ENCODE peak calls at places on chromosome 20, in six cellular contexts. One of them, this sample, is unnamed.
A peak's percentile ranks its signal among the peaks of the same experiment; 100 is the strongest.

GRCh38 chr20:45850238-45850637 is 7.0 kb downstream of the ACOT8 start:
- DNase-seq in A549: no peak
- DNase-seq in stomach: no peak
- DNase-seq in suprapubic skin: no peak
- DNase-seq in transverse colon: no peak
- DNase-seq in SK-N-SH: no peak
- DNase-seq in this sample: no peak

GRCh38 chr20:38165089-38165965 is at the start of gene TGM2:
- DNase-seq in stomach: peak; percentile 87
- DNase-seq in transverse colon: peak; percentile 85
- DNase-seq in A549: peak; percentile 73
- DNase-seq in suprapubic skin: no peak
- DNase-seq in SK-N-SH: peak; percentile 92
- DNase-seq in this sample: no peak

GRCh38 chr20:47355489-47356219 is 845 bp downstream of the ZMYND8 start:
- DNase-seq in A549: no peak
- DNase-seq in SK-N-SH: no peak
- DNase-seq in suprapubic skin: no peak
- DNase-seq in stomach: no peak
- DNase-seq in transverse colon: no peak
- DNase-seq in this sample: no peak

GRCh38 chr20:62321521-62321948 is 18.7 kb downstream of the ADRM1 start:
- DNase-seq in suprapubic skin: no peak
- DNase-seq in A549: peak; percentile 62
- DNase-seq in SK-N-SH: peak; percentile 85
- DNase-seq in transverse colon: no peak
- DNase-seq in stomach: no peak
- DNase-seq in this sample: no peak

GRCh38 chr20:56428881-56429280 is 16.8 kb downstream of the CASS4 start:
- DNase-seq in stomach: no peak
- DNase-seq in SK-N-SH: no peak
- DNase-seq in suprapubic skin: no peak
- DNase-seq in transverse colon: no peak
- DNase-seq in A549: no peak
- DNase-seq in this sample: no peak

GRCh38 chr20:8860011-8860495 is 208.8 kb upstream of the PLCB4 start:
- DNase-seq in stomach: no peak
- DNase-seq in transverse colon: no peak
- DNase-seq in A549: peak; percentile 42
- DNase-seq in suprapubic skin: no peak
- DNase-seq in SK-N-SH: no peak
- DNase-seq in this sample: no peak

GRCh38 chr20:57683876-57684275 is 25.9 kb downstream of the PMEPA1 start:
- DNase-seq in SK-N-SH: no peak
- DNase-seq in A549: no peak
- DNase-seq in suprapubic skin: no peak
- DNase-seq in stomach: no peak
- DNase-seq in transverse colon: no peak
- DNase-seq in this sample: no peak

GRCh38 chr20:62827323-62828050 is 10.6 kb downstream of the COL9A3 start:
- DNase-seq in SK-N-SH: no peak
- DNase-seq in stomach: no peak
- DNase-seq in A549: no peak
- DNase-seq in transverse colon: no peak
- DNase-seq in suprapubic skin: no peak
- DNase-seq in this sample: no peak

GRCh38 chr20:48002517-48002970 is 217.3 kb upstream of the SULF2 start:
- DNase-seq in transverse colon: no peak
- DNase-seq in stomach: no peak
- DNase-seq in suprapubic skin: no peak
- DNase-seq in A549: no peak
- DNase-seq in SK-N-SH: no peak
- DNase-seq in this sample: no peak

GRCh38 chr20:55211481-55211880 is 736.1 kb downstream of the DOK5 start:
- DNase-seq in SK-N-SH: no peak
- DNase-seq in transverse colon: no peak
- DNase-seq in stomach: no peak
- DNase-seq in suprapubic skin: no peak
- DNase-seq in A549: no peak
- DNase-seq in this sample: no peak

GRCh38 chr20:32036716-32037355 is 15.2 kb upstream of the HCK start:
- DNase-seq in transverse colon: no peak
- DNase-seq in stomach: no peak
- DNase-seq in SK-N-SH: no peak
- DNase-seq in A549: no peak
- DNase-seq in suprapubic skin: no peak
- DNase-seq in this sample: no peak

GRCh38 chr20:35434085-35435005 is 3.7 kb downstream of the GDF5 start:
- DNase-seq in transverse colon: no peak
- DNase-seq in SK-N-SH: no peak
- DNase-seq in stomach: no peak
- DNase-seq in A549: no peak
- DNase-seq in suprapubic skin: no peak
- DNase-seq in this sample: peak; percentile 37

GRCh38 chr20:61419010-61419409 is 166.9 kb downstream of the CDH4 start:
- DNase-seq in A549: no peak
- DNase-seq in suprapubic skin: no peak
- DNase-seq in transverse colon: no peak
- DNase-seq in stomach: no peak
- DNase-seq in SK-N-SH: no peak
- DNase-seq in this sample: no peak

GRCh38 chr20:38804682-38805501 is 605 bp upstream of the PPP1R16B start:
- DNase-seq in suprapubic skin: no peak
- DNase-seq in A549: no peak
- DNase-seq in SK-N-SH: no peak
- DNase-seq in stomach: peak; percentile 43
- DNase-seq in transverse colon: peak; percentile 72
- DNase-seq in this sample: no peak

GRCh38 chr20:23143098-23143497 is 57.0 kb upstream of the CD93 start:
- DNase-seq in stomach: peak; percentile 54
- DNase-seq in SK-N-SH: no peak
- DNase-seq in A549: peak; percentile 87
- DNase-seq in transverse colon: peak; percentile 37
- DNase-seq in suprapubic skin: peak; percentile 70
- DNase-seq in this sample: no peak

GRCh38 chr20:32960222-32960518 is 44.1 kb downstream of the SUN5 start:
- DNase-seq in SK-N-SH: no peak
- DNase-seq in transverse colon: no peak
- DNase-seq in stomach: no peak
- DNase-seq in suprapubic skin: no peak
- DNase-seq in A549: no peak
- DNase-seq in this sample: no peak

GRCh38 chr20:58877374-58878360 is 25.2 kb downstream of the GNAS start:
- DNase-seq in stomach: no peak
- DNase-seq in suprapubic skin: no peak
- DNase-seq in SK-N-SH: peak; percentile 71
- DNase-seq in A549: no peak
- DNase-seq in transverse colon: no peak
- DNase-seq in this sample: no peak

GRCh38 chr20:62282103-62282502 is 20.7 kb upstream of the ADRM1 start:
- DNase-seq in stomach: no peak
- DNase-seq in transverse colon: no peak
- DNase-seq in A549: no peak
- DNase-seq in suprapubic skin: no peak
- DNase-seq in SK-N-SH: no peak
- DNase-seq in this sample: no peak

GRCh38 chr20:46694484-46694883 is 5.2 kb upstream of the TP53RK start:
- DNase-seq in A549: no peak
- DNase-seq in suprapubic skin: no peak
- DNase-seq in SK-N-SH: no peak
- DNase-seq in stomach: no peak
- DNase-seq in transverse colon: no peak
- DNase-seq in this sample: peak; percentile 27

GRCh38 chr20:53643031-53643832 is 49.6 kb upstream of the ZNF217 start:
- DNase-seq in SK-N-SH: no peak
- DNase-seq in transverse colon: peak; percentile 74
- DNase-seq in stomach: peak; percentile 52
- DNase-seq in suprapubic skin: no peak
- DNase-seq in A549: peak; percentile 82
- DNase-seq in this sample: no peak

GRCh38 chr20:41897708-41898107 is 279.5 kb upstream of the CHD6 start:
- DNase-seq in stomach: no peak
- DNase-seq in SK-N-SH: no peak
- DNase-seq in suprapubic skin: no peak
- DNase-seq in A549: no peak
- DNase-seq in transverse colon: no peak
- DNase-seq in this sample: no peak
- H3K27ac ChIP-seq in stomach: no peak overlapping the region
- H3K27ac ChIP-seq in SK-N-SH: no peak overlapping the region
- H3K27ac ChIP-seq in suprapubic skin: no peak overlapping the region
- H3K27ac ChIP-seq in A549: no peak overlapping the region
- H3K27ac ChIP-seq in transverse colon: no peak overlapping the region
- H3K27ac ChIP-seq in this sample: no peak overlapping the region

GRCh38 chr20:3800878-3801260 is 4.8 kb downstream of the CDC25B start:
- DNase-seq in A549: no peak
- DNase-seq in suprapubic skin: no peak
- DNase-seq in stomach: no peak
- DNase-seq in SK-N-SH: no peak
- DNase-seq in transverse colon: no peak
- DNase-seq in this sample: no peak
- H3K4me1 ChIP-seq in A549: peaks cover 69% of the 10 kb centered on the region
- H3K4me1 ChIP-seq in suprapubic skin: peaks cover 88% of the 10 kb centered on the region
- H3K4me1 ChIP-seq in stomach: peaks cover 56% of the 10 kb centered on the region
- H3K4me1 ChIP-seq in SK-N-SH: peaks cover 20% of the 10 kb centered on the region
- H3K4me1 ChIP-seq in transverse colon: peaks cover 46% of the 10 kb centered on the region
- H3K4me1 ChIP-seq in this sample: no peaks in the 10 kb centered on the region

DNA sequence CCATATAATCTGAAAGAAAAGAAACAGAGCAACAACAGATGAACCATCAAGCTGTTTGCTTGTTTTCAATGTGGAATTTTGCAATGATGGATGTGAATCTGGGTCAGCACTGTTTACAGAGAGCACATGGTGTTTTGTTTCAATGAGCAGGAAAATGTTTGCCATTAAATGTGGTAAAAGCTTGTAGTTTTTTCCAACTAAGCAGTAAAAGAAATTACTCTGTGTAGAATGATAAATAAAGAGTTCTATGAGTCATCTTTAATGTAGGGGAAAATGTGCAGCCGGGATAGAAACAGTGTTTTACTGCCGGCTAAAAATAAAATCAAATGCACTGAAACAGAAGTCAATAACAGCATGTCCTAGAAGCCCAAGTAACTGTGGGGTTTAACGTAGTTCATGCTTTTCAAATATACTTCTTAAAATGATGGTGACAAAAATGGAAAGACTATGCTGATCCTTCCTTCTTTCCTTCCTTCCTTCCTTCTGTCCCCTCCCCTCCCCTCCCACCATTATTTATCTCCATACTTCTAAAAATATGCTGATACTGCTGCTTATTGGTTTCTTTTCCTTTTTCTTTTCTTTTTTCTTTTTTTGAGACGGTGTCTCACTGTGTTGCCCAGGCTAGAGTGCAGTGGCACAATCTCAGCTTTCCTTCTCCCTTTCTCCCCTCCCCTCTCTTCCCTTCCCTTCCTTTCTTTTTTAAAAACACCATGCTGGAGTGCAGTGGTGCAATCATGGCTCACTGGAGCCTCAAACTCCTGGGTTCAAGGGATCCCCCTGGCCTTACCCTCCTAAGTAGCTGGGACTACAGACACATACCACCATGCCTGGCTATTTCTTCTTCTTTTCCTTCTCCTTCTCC is 6.3 kb upstream of the NAA20 start:
- DNase-seq in stomach: no peak
- DNase-seq in transverse colon: no peak
- DNase-seq in A549: no peak
- DNase-seq in suprapubic skin: no peak
- DNase-seq in SK-N-SH: no peak
- DNase-seq in this sample: no peak
- TF ChIP-seq EP300 in stomach: no peak
- TF ChIP-seq EP300 in transverse colon: no peak
- TF ChIP-seq EP300 in A549: no peak
- TF ChIP-seq EP300 in suprapubic skin: no peak
- TF ChIP-seq EP300 in SK-N-SH: no peak
- TF ChIP-seq EP300 in this sample: no peak

GRCh38 chr20:2114106-2114505 is 12.5 kb downstream of the STK35 start:
- DNase-seq in A549: no peak
- DNase-seq in stomach: no peak
- DNase-seq in suprapubic skin: no peak
- DNase-seq in SK-N-SH: no peak
- DNase-seq in transverse colon: no peak
- DNase-seq in this sample: no peak

GRCh38 chr20:2109425-2110210 is 8.0 kb downstream of the STK35 start:
- DNase-seq in stomach: peak; percentile 56
- DNase-seq in suprapubic skin: no peak
- DNase-seq in A549: no peak
- DNase-seq in transverse colon: peak; percentile 46
- DNase-seq in SK-N-SH: no peak
- DNase-seq in this sample: no peak

GRCh38 chr20:2114560-2114959 is 12.9 kb downstream of the STK35 start:
- DNase-seq in stomach: no peak
- DNase-seq in suprapubic skin: no peak
- DNase-seq in transverse colon: no peak
- DNase-seq in A549: no peak
- DNase-seq in SK-N-SH: no peak
- DNase-seq in this sample: no peak

GRCh38 chr20:2114990-2115681 is 13.5 kb downstream of the STK35 start:
- DNase-seq in A549: no peak
- DNase-seq in SK-N-SH: no peak
- DNase-seq in transverse colon: no peak
- DNase-seq in suprapubic skin: no peak
- DNase-seq in stomach: no peak
- DNase-seq in this sample: no peak

DNA sequence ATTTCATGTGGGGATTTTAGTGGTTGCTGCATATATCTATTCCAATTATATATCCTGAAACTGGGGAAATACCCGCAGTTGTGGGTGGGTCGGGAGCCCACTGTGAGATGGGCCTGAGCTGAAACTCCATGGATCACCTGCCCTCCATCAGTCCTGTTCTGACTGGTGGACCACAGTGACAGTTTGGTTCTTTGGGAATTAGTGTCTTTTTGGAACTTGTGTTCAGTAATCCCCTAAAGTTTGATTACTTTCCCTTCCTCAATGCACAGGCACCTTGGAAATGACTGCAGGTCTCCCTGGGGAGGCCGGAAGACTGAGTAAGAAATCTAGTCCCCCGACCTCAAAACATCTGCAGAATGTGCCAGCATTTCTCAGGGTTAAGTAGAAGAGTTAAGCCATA is 11.3 kb downstream of the STK35 start:
- DNase-seq in A549: no peak
- DNase-seq in stomach: no peak
- DNase-seq in SK-N-SH: no peak
- DNase-seq in transverse colon: no peak
- DNase-seq in suprapubic skin: no peak
- DNase-seq in this sample: no peak
- H3K27ac ChIP-seq in A549: no peak overlapping the region
- H3K27ac ChIP-seq in stomach: no peak overlapping the region
- H3K27ac ChIP-seq in SK-N-SH: no peak overlapping the region
- H3K27ac ChIP-seq in transverse colon: no peak overlapping the region
- H3K27ac ChIP-seq in suprapubic skin: no peak overlapping the region
- H3K27ac ChIP-seq in this sample: no peak overlapping the region

GRCh38 chr20:64006902-64007301 is 26.0 kb downstream of the PRPF6 start:
- DNase-seq in transverse colon: no peak
- DNase-seq in suprapubic skin: no peak
- DNase-seq in stomach: no peak
- DNase-seq in A549: no peak
- DNase-seq in SK-N-SH: no peak
- DNase-seq in this sample: no peak
- H3K4me1 ChIP-seq in transverse colon: no peaks in the 10 kb centered on the region
- H3K4me1 ChIP-seq in suprapubic skin: peaks cover 19% of the 10 kb centered on the region
- H3K4me1 ChIP-seq in stomach: no peaks in the 10 kb centered on the region
- H3K4me1 ChIP-seq in A549: no peaks in the 10 kb centered on the region
- H3K4me1 ChIP-seq in SK-N-SH: no peaks in the 10 kb centered on the region
- H3K4me1 ChIP-seq in this sample: no peaks in the 10 kb centered on the region

This sample was measured in tibial nerve.